ENCODE peak calls at places on chromosome 13, in seven cellular contexts. One of them, this sample, is unnamed.

GRCh38 chr13:114092468-114092867 is 40.0 kb downstream of the RASA3 start:
- DNase-seq in HFF-Myc: no peak
- DNase-seq in germinal center: no peak
- DNase-seq in activated T-cell treated with anti-CD3 and anti-CD28 coated beads, Interleukin-2, amount 50 U/mL, for 72 hours: no peak
- DNase-seq in activated naive CD8-positive, alpha-beta T cell treated with anti-CD3 and anti-CD28 coated beads for 36 hours: no peak
- DNase-seq in stimulated activated CD4-positive, alpha-beta T cell treated with anti-CD3 and anti-CD28 coated beads, Interleukin-2, amount 100 ng/mL, for 48 hours: no peak
- DNase-seq in GM03348: no peak
- DNase-seq in this sample: no peak

GRCh38 chr13:35909837-35910236 is 221.3 kb downstream of the DCLK1 start:
- DNase-seq in HFF-Myc: no peak
- DNase-seq in germinal center: no peak
- DNase-seq in activated T-cell treated with anti-CD3 and anti-CD28 coated beads, Interleukin-2, amount 50 U/mL, for 72 hours: no peak
- DNase-seq in activated naive CD8-positive, alpha-beta T cell treated with anti-CD3 and anti-CD28 coated beads for 36 hours: no peak
- DNase-seq in stimulated activated CD4-positive, alpha-beta T cell treated with anti-CD3 and anti-CD28 coated beads, Interleukin-2, amount 100 ng/mL, for 48 hours: no peak
- DNase-seq in GM03348: no peak
- DNase-seq in this sample: no peak

GRCh38 chr13:70391678-70392077 is 283.4 kb upstream of the KLHL1 start:
- DNase-seq in HFF-Myc: no peak
- DNase-seq in germinal center: no peak
- DNase-seq in activated T-cell treated with anti-CD3 and anti-CD28 coated beads, Interleukin-2, amount 50 U/mL, for 72 hours: no peak
- DNase-seq in activated naive CD8-positive, alpha-beta T cell treated with anti-CD3 and anti-CD28 coated beads for 36 hours: no peak
- DNase-seq in stimulated activated CD4-positive, alpha-beta T cell treated with anti-CD3 and anti-CD28 coated beads, Interleukin-2, amount 100 ng/mL, for 48 hours: no peak
- DNase-seq in GM03348: no peak
- DNase-seq in this sample: peak

GRCh38 chr13:27658569-27658968 is 36.9 kb downstream of the POLR1D start:
- DNase-seq in HFF-Myc: no peak
- DNase-seq in germinal center: no peak
- DNase-seq in activated T-cell treated with anti-CD3 and anti-CD28 coated beads, Interleukin-2, amount 50 U/mL, for 72 hours: no peak
- DNase-seq in activated naive CD8-positive, alpha-beta T cell treated with anti-CD3 and anti-CD28 coated beads for 36 hours: no peak
- DNase-seq in stimulated activated CD4-positive, alpha-beta T cell treated with anti-CD3 and anti-CD28 coated beads, Interleukin-2, amount 100 ng/mL, for 48 hours: no peak
- DNase-seq in GM03348: peak
- DNase-seq in this sample: no peak

GRCh38 chr13:80340643-80341097 is 256 bp downstream of the SPRY2 start:
- DNase-seq in HFF-Myc: no peak
- DNase-seq in germinal center: no peak
- DNase-seq in activated T-cell treated with anti-CD3 and anti-CD28 coated beads, Interleukin-2, amount 50 U/mL, for 72 hours: peak
- DNase-seq in activated naive CD8-positive, alpha-beta T cell treated with anti-CD3 and anti-CD28 coated beads for 36 hours: peak
- DNase-seq in stimulated activated CD4-positive, alpha-beta T cell treated with anti-CD3 and anti-CD28 coated beads, Interleukin-2, amount 100 ng/mL, for 48 hours: no peak
- DNase-seq in GM03348: no peak
- DNase-seq in this sample: no peak

GRCh38 chr13:34897220-34897619 is 44.9 kb upstream of the NBEA start:
- DNase-seq in HFF-Myc: no peak
- DNase-seq in germinal center: no peak
- DNase-seq in activated T-cell treated with anti-CD3 and anti-CD28 coated beads, Interleukin-2, amount 50 U/mL, for 72 hours: no peak
- DNase-seq in activated naive CD8-positive, alpha-beta T cell treated with anti-CD3 and anti-CD28 coated beads for 36 hours: no peak
- DNase-seq in stimulated activated CD4-positive, alpha-beta T cell treated with anti-CD3 and anti-CD28 coated beads, Interleukin-2, amount 100 ng/mL, for 48 hours: no peak
- DNase-seq in GM03348: no peak
- DNase-seq in this sample: no peak

GRCh38 chr13:79675931-79676658 is 195.1 kb downstream of the NDFIP2 start:
- DNase-seq in HFF-Myc: no peak
- DNase-seq in germinal center: no peak
- DNase-seq in activated T-cell treated with anti-CD3 and anti-CD28 coated beads, Interleukin-2, amount 50 U/mL, for 72 hours: no peak
- DNase-seq in activated naive CD8-positive, alpha-beta T cell treated with anti-CD3 and anti-CD28 coated beads for 36 hours: no peak
- DNase-seq in stimulated activated CD4-positive, alpha-beta T cell treated with anti-CD3 and anti-CD28 coated beads, Interleukin-2, amount 100 ng/mL, for 48 hours: no peak
- DNase-seq in GM03348: no peak
- DNase-seq in this sample: peak

GRCh38 chr13:30088312-30088855 is 219.0 kb downstream of the KATNAL1 start:
- DNase-seq in HFF-Myc: no peak
- DNase-seq in germinal center: no peak
- DNase-seq in activated T-cell treated with anti-CD3 and anti-CD28 coated beads, Interleukin-2, amount 50 U/mL, for 72 hours: no peak
- DNase-seq in activated naive CD8-positive, alpha-beta T cell treated with anti-CD3 and anti-CD28 coated beads for 36 hours: no peak
- DNase-seq in stimulated activated CD4-positive, alpha-beta T cell treated with anti-CD3 and anti-CD28 coated beads, Interleukin-2, amount 100 ng/mL, for 48 hours: no peak
- DNase-seq in GM03348: no peak
- DNase-seq in this sample: no peak

GRCh38 chr13:99506632-99507031 is 5.4 kb downstream of the TM9SF2 start:
- DNase-seq in HFF-Myc: no peak
- DNase-seq in germinal center: peak
- DNase-seq in activated T-cell treated with anti-CD3 and anti-CD28 coated beads, Interleukin-2, amount 50 U/mL, for 72 hours: no peak
- DNase-seq in activated naive CD8-positive, alpha-beta T cell treated with anti-CD3 and anti-CD28 coated beads for 36 hours: no peak
- DNase-seq in stimulated activated CD4-positive, alpha-beta T cell treated with anti-CD3 and anti-CD28 coated beads, Interleukin-2, amount 100 ng/mL, for 48 hours: no peak
- DNase-seq in GM03348: no peak
- DNase-seq in this sample: no peak

GRCh38 chr13:113544896-113545295 is 39.7 kb upstream of the TFDP1 start:
- DNase-seq in HFF-Myc: no peak
- DNase-seq in germinal center: no peak
- DNase-seq in activated T-cell treated with anti-CD3 and anti-CD28 coated beads, Interleukin-2, amount 50 U/mL, for 72 hours: no peak
- DNase-seq in activated naive CD8-positive, alpha-beta T cell treated with anti-CD3 and anti-CD28 coated beads for 36 hours: no peak
- DNase-seq in stimulated activated CD4-positive, alpha-beta T cell treated with anti-CD3 and anti-CD28 coated beads, Interleukin-2, amount 100 ng/mL, for 48 hours: no peak
- DNase-seq in GM03348: no peak
- DNase-seq in this sample: peak

GRCh38 chr13:76836311-76836710 is 49.9 kb downstream of the KCTD12 start:
- DNase-seq in HFF-Myc: no peak
- DNase-seq in germinal center: no peak
- DNase-seq in activated T-cell treated with anti-CD3 and anti-CD28 coated beads, Interleukin-2, amount 50 U/mL, for 72 hours: no peak
- DNase-seq in activated naive CD8-positive, alpha-beta T cell treated with anti-CD3 and anti-CD28 coated beads for 36 hours: no peak
- DNase-seq in stimulated activated CD4-positive, alpha-beta T cell treated with anti-CD3 and anti-CD28 coated beads, Interleukin-2, amount 100 ng/mL, for 48 hours: no peak
- DNase-seq in GM03348: peak
- DNase-seq in this sample: no peak

GRCh38 chr13:105196052-105196451 is 1339.4 kb downstream of the EFNB2 start:
- DNase-seq in HFF-Myc: no peak
- DNase-seq in germinal center: no peak
- DNase-seq in activated T-cell treated with anti-CD3 and anti-CD28 coated beads, Interleukin-2, amount 50 U/mL, for 72 hours: no peak
- DNase-seq in activated naive CD8-positive, alpha-beta T cell treated with anti-CD3 and anti-CD28 coated beads for 36 hours: no peak
- DNase-seq in stimulated activated CD4-positive, alpha-beta T cell treated with anti-CD3 and anti-CD28 coated beads, Interleukin-2, amount 100 ng/mL, for 48 hours: no peak
- DNase-seq in GM03348: no peak
- DNase-seq in this sample: peak

GRCh38 chr13:64471916-64472315 is 2758.2 kb downstream of the PCDH9 start:
- DNase-seq in HFF-Myc: peak
- DNase-seq in germinal center: no peak
- DNase-seq in activated T-cell treated with anti-CD3 and anti-CD28 coated beads, Interleukin-2, amount 50 U/mL, for 72 hours: no peak
- DNase-seq in activated naive CD8-positive, alpha-beta T cell treated with anti-CD3 and anti-CD28 coated beads for 36 hours: no peak
- DNase-seq in stimulated activated CD4-positive, alpha-beta T cell treated with anti-CD3 and anti-CD28 coated beads, Interleukin-2, amount 100 ng/mL, for 48 hours: no peak
- DNase-seq in GM03348: peak
- DNase-seq in this sample: no peak

GRCh38 chr13:40969169-40969901 is 49.8 kb downstream of the ELF1 start:
- DNase-seq in HFF-Myc: no peak
- DNase-seq in germinal center: no peak
- DNase-seq in activated T-cell treated with anti-CD3 and anti-CD28 coated beads, Interleukin-2, amount 50 U/mL, for 72 hours: peak
- DNase-seq in activated naive CD8-positive, alpha-beta T cell treated with anti-CD3 and anti-CD28 coated beads for 36 hours: no peak
- DNase-seq in stimulated activated CD4-positive, alpha-beta T cell treated with anti-CD3 and anti-CD28 coated beads, Interleukin-2, amount 100 ng/mL, for 48 hours: no peak
- DNase-seq in GM03348: no peak
- DNase-seq in this sample: no peak

GRCh38 chr13:56351041-56351440 is 789.7 kb upstream of the PRR20A start:
- DNase-seq in HFF-Myc: no peak
- DNase-seq in germinal center: no peak
- DNase-seq in activated T-cell treated with anti-CD3 and anti-CD28 coated beads, Interleukin-2, amount 50 U/mL, for 72 hours: no peak
- DNase-seq in activated naive CD8-positive, alpha-beta T cell treated with anti-CD3 and anti-CD28 coated beads for 36 hours: no peak
- DNase-seq in stimulated activated CD4-positive, alpha-beta T cell treated with anti-CD3 and anti-CD28 coated beads, Interleukin-2, amount 100 ng/mL, for 48 hours: no peak
- DNase-seq in GM03348: no peak
- DNase-seq in this sample: no peak

GRCh38 chr13:104976964-104977363 is 1558.5 kb downstream of the EFNB2 start:
- DNase-seq in HFF-Myc: no peak
- DNase-seq in germinal center: no peak
- DNase-seq in activated T-cell treated with anti-CD3 and anti-CD28 coated beads, Interleukin-2, amount 50 U/mL, for 72 hours: no peak
- DNase-seq in activated naive CD8-positive, alpha-beta T cell treated with anti-CD3 and anti-CD28 coated beads for 36 hours: no peak
- DNase-seq in stimulated activated CD4-positive, alpha-beta T cell treated with anti-CD3 and anti-CD28 coated beads, Interleukin-2, amount 100 ng/mL, for 48 hours: no peak
- DNase-seq in GM03348: no peak
- DNase-seq in this sample: no peak

GRCh38 chr13:21147827-21148226 is 28.5 kb downstream of the SKA3 start:
- DNase-seq in HFF-Myc: no peak
- DNase-seq in germinal center: no peak
- DNase-seq in activated T-cell treated with anti-CD3 and anti-CD28 coated beads, Interleukin-2, amount 50 U/mL, for 72 hours: no peak
- DNase-seq in activated naive CD8-positive, alpha-beta T cell treated with anti-CD3 and anti-CD28 coated beads for 36 hours: no peak
- DNase-seq in stimulated activated CD4-positive, alpha-beta T cell treated with anti-CD3 and anti-CD28 coated beads, Interleukin-2, amount 100 ng/mL, for 48 hours: no peak
- DNase-seq in GM03348: no peak
- DNase-seq in this sample: no peak

GRCh38 chr13:101576452-101576851 is 124.0 kb downstream of the ITGBL1 start:
- DNase-seq in HFF-Myc: peak
- DNase-seq in germinal center: no peak
- DNase-seq in activated T-cell treated with anti-CD3 and anti-CD28 coated beads, Interleukin-2, amount 50 U/mL, for 72 hours: no peak
- DNase-seq in activated naive CD8-positive, alpha-beta T cell treated with anti-CD3 and anti-CD28 coated beads for 36 hours: no peak
- DNase-seq in stimulated activated CD4-positive, alpha-beta T cell treated with anti-CD3 and anti-CD28 coated beads, Interleukin-2, amount 100 ng/mL, for 48 hours: no peak
- DNase-seq in GM03348: no peak
- DNase-seq in this sample: no peak

GRCh38 chr13:106691251-106691650 is 123.3 kb upstream of the ARGLU1 start:
- DNase-seq in HFF-Myc: no peak
- DNase-seq in germinal center: no peak
- DNase-seq in activated T-cell treated with anti-CD3 and anti-CD28 coated beads, Interleukin-2, amount 50 U/mL, for 72 hours: no peak
- DNase-seq in activated naive CD8-positive, alpha-beta T cell treated with anti-CD3 and anti-CD28 coated beads for 36 hours: no peak
- DNase-seq in stimulated activated CD4-positive, alpha-beta T cell treated with anti-CD3 and anti-CD28 coated beads, Interleukin-2, amount 100 ng/mL, for 48 hours: no peak
- DNase-seq in GM03348: no peak
- DNase-seq in this sample: no peak

GRCh38 chr13:40189885-40190655 is 476.4 kb downstream of the FOXO1 start:
- DNase-seq in HFF-Myc: no peak
- DNase-seq in germinal center: no peak
- DNase-seq in activated T-cell treated with anti-CD3 and anti-CD28 coated beads, Interleukin-2, amount 50 U/mL, for 72 hours: no peak
- DNase-seq in activated naive CD8-positive, alpha-beta T cell treated with anti-CD3 and anti-CD28 coated beads for 36 hours: no peak
- DNase-seq in stimulated activated CD4-positive, alpha-beta T cell treated with anti-CD3 and anti-CD28 coated beads, Interleukin-2, amount 100 ng/mL, for 48 hours: no peak
- DNase-seq in GM03348: no peak
- DNase-seq in this sample: no peak

GRCh38 chr13:92843549-92843948 is 383.1 kb upstream of the GPC6 start:
- DNase-seq in HFF-Myc: peak
- DNase-seq in germinal center: no peak
- DNase-seq in activated T-cell treated with anti-CD3 and anti-CD28 coated beads, Interleukin-2, amount 50 U/mL, for 72 hours: no peak
- DNase-seq in activated naive CD8-positive, alpha-beta T cell treated with anti-CD3 and anti-CD28 coated beads for 36 hours: no peak
- DNase-seq in stimulated activated CD4-positive, alpha-beta T cell treated with anti-CD3 and anti-CD28 coated beads, Interleukin-2, amount 100 ng/mL, for 48 hours: no peak
- DNase-seq in GM03348: peak
- DNase-seq in this sample: no peak

GRCh38 chr13:113001251-113002140 is 32.5 kb downstream of the MCF2L start:
- DNase-seq in HFF-Myc: no peak
- DNase-seq in germinal center: no peak
- DNase-seq in activated T-cell treated with anti-CD3 and anti-CD28 coated beads, Interleukin-2, amount 50 U/mL, for 72 hours: no peak
- DNase-seq in activated naive CD8-positive, alpha-beta T cell treated with anti-CD3 and anti-CD28 coated beads for 36 hours: no peak
- DNase-seq in stimulated activated CD4-positive, alpha-beta T cell treated with anti-CD3 and anti-CD28 coated beads, Interleukin-2, amount 100 ng/mL, for 48 hours: no peak
- DNase-seq in GM03348: no peak
- DNase-seq in this sample: peak

GRCh38 chr13:106038752-106039151 is 496.7 kb downstream of the EFNB2 start:
- DNase-seq in HFF-Myc: peak
- DNase-seq in germinal center: no peak
- DNase-seq in activated T-cell treated with anti-CD3 and anti-CD28 coated beads, Interleukin-2, amount 50 U/mL, for 72 hours: no peak
- DNase-seq in activated naive CD8-positive, alpha-beta T cell treated with anti-CD3 and anti-CD28 coated beads for 36 hours: no peak
- DNase-seq in stimulated activated CD4-positive, alpha-beta T cell treated with anti-CD3 and anti-CD28 coated beads, Interleukin-2, amount 100 ng/mL, for 48 hours: no peak
- DNase-seq in GM03348: peak
- DNase-seq in this sample: no peak

GRCh38 chr13:28392428-28392827 is 102.5 kb downstream of the FLT1 start:
- DNase-seq in HFF-Myc: no peak
- DNase-seq in germinal center: no peak
- DNase-seq in activated T-cell treated with anti-CD3 and anti-CD28 coated beads, Interleukin-2, amount 50 U/mL, for 72 hours: no peak
- DNase-seq in activated naive CD8-positive, alpha-beta T cell treated with anti-CD3 and anti-CD28 coated beads for 36 hours: no peak
- DNase-seq in stimulated activated CD4-positive, alpha-beta T cell treated with anti-CD3 and anti-CD28 coated beads, Interleukin-2, amount 100 ng/mL, for 48 hours: no peak
- DNase-seq in GM03348: no peak
- DNase-seq in this sample: no peak

GRCh38 chr13:34076943-34077703 is 259.2 kb downstream of the RFC3 start:
- DNase-seq in HFF-Myc: peak
- DNase-seq in germinal center: peak
- DNase-seq in activated T-cell treated with anti-CD3 and anti-CD28 coated beads, Interleukin-2, amount 50 U/mL, for 72 hours: no peak
- DNase-seq in activated naive CD8-positive, alpha-beta T cell treated with anti-CD3 and anti-CD28 coated beads for 36 hours: no peak
- DNase-seq in stimulated activated CD4-positive, alpha-beta T cell treated with anti-CD3 and anti-CD28 coated beads, Interleukin-2, amount 100 ng/mL, for 48 hours: no peak
- DNase-seq in GM03348: peak
- DNase-seq in this sample: no peak

GRCh38 chr13:45162821-45163220 is 38.0 kb downstream of the KCTD4 start:
- DNase-seq in HFF-Myc: peak
- DNase-seq in germinal center: no peak
- DNase-seq in activated T-cell treated with anti-CD3 and anti-CD28 coated beads, Interleukin-2, amount 50 U/mL, for 72 hours: no peak
- DNase-seq in activated naive CD8-positive, alpha-beta T cell treated with anti-CD3 and anti-CD28 coated beads for 36 hours: no peak
- DNase-seq in stimulated activated CD4-positive, alpha-beta T cell treated with anti-CD3 and anti-CD28 coated beads, Interleukin-2, amount 100 ng/mL, for 48 hours: no peak
- DNase-seq in GM03348: peak
- DNase-seq in this sample: no peak

GRCh38 chr13:45833663-45834062 is 17.9 kb downstream of the SIAH3 start:
- DNase-seq in HFF-Myc: no peak
- DNase-seq in germinal center: no peak
- DNase-seq in activated T-cell treated with anti-CD3 and anti-CD28 coated beads, Interleukin-2, amount 50 U/mL, for 72 hours: no peak
- DNase-seq in activated naive CD8-positive, alpha-beta T cell treated with anti-CD3 and anti-CD28 coated beads for 36 hours: no peak
- DNase-seq in stimulated activated CD4-positive, alpha-beta T cell treated with anti-CD3 and anti-CD28 coated beads, Interleukin-2, amount 100 ng/mL, for 48 hours: no peak
- DNase-seq in GM03348: peak
- DNase-seq in this sample: no peak